ENCODE peak calls at places on chromosomes 1 and 21, in five cellular contexts. I is H1, T is HepG2, U is HEK293T, R is GM12878. M is an unnamed sample.

GRCh38 chr1:226480459-226480858 is 68.1 kb upstream of the STUM start:
- DNase-seq in U (no peak), R (no peak), I (no peak), T (peak; percentile 16), M (no peak)

GRCh38 chr1:28509705-28510349 is 4.0 kb downstream of the RCC1 start:
- DNase-seq in I (no peak), R (no peak), U (no peak), T (no peak), M (no peak)

GRCh38 chr1:114458208-114458777 is 52.7 kb downstream of the TRIM33 start:
- DNase-seq in I (no peak), R (no peak), U (no peak), T (peak; percentile 77), M (no peak)

GRCh38 chr1:23539698-23540266 is 8.7 kb upstream of the E2F2 start:
- DNase-seq in R (peak; percentile 92), U (peak; percentile 88), T (peak; percentile 71), I (peak; percentile 95), M (peak; percentile 89)

GRCh38 chr1:39926820-39927219 is 25.1 kb upstream of the MYCL start:
- DNase-seq in I (no peak), T (no peak), R (no peak), U (no peak), M (no peak)

GRCh38 chr1:2091611-2092604 is 41.7 kb downstream of the PRKCZ start:
- DNase-seq in U (no peak), T (peak; percentile 18), I (no peak), R (no peak), M (peak; percentile 11)

GRCh38 chr1:45230537-45230936 is 24.1 kb upstream of the ZSWIM5 start:
- DNase-seq in R (no peak), I (no peak), T (peak; percentile 34), U (no peak), M (no peak)

GRCh38 chr21:37557261-37557950 is 190.8 kb downstream of the DYRK1A start:
- DNase-seq in U (no peak), T (peak; percentile 28), R (peak; percentile 91), I (no peak), M (no peak)

GRCh38 chr1:244100691-244101453 is 49.8 kb downstream of the ZBTB18 start:
- DNase-seq in I (no peak), U (no peak), R (no peak), T (no peak), M (no peak)

GRCh38 chr1:25766721-25767436 is 33.1 kb upstream of the SELENON start:
- DNase-seq in U (no peak), I (no peak), R (no peak), T (no peak), M (no peak)

GRCh38 chr1:112537451-112537850 is 28.7 kb downstream of the WNT2B start:
- DNase-seq in R (no peak), T (no peak), U (no peak), I (no peak), M (no peak)

GRCh38 chr1:101043776-101044175 is 18.2 kb upstream of the DPH5 start:
- DNase-seq in T (no peak), I (no peak), U (no peak), R (no peak), M (no peak)

GRCh38 chr1:106785136-106785535 is 271.3 kb upstream of the PRMT6 start:
- DNase-seq in I (no peak), T (no peak), R (no peak), U (no peak), M (no peak)

GRCh38 chr1:67433830-67434229 is 3.6 kb upstream of the SERBP1 start:
- DNase-seq in T (no peak), U (no peak), I (no peak), R (no peak), M (no peak)

GRCh38 chr1:230029244-230029643 is 37.8 kb upstream of the GALNT2 start:
- DNase-seq in U (no peak), T (no peak), I (no peak), R (no peak), M (no peak)

GRCh38 chr1:1347663-1348419 is 1.4 kb downstream of the DVL1 start:
- DNase-seq in R (no peak), T (peak; percentile 72), I (no peak), U (peak; percentile 49), M (no peak)

GRCh38 chr1:61481313-61481712 is 243.6 kb downstream of the TM2D1 start:
- DNase-seq in R (no peak), T (no peak), U (no peak), I (no peak), M (no peak)

GRCh38 chr1:12708956-12709555 is 6.9 kb upstream of the AADACL3 start:
- DNase-seq in T (no peak), U (no peak), I (no peak), R (no peak), M (no peak)

GRCh38 chr1:202281316-202282016 is 60.3 kb downstream of the UBE2T start:
- DNase-seq in I (no peak), U (no peak), R (no peak), T (no peak), M (no peak)

GRCh38 chr1:44829506-44830384 is 13.3 kb downstream of the PTCH2 start:
- DNase-seq in T (no peak), I (no peak), U (no peak), R (no peak), M (no peak)

GRCh38 chr1:21299780-21300395 is 9.6 kb upstream of the ECE1 start:
- DNase-seq in T (no peak), R (no peak), I (no peak), U (no peak), M (no peak)

GRCh38 chr1:94215955-94216354 is 21.4 kb downstream of the ARHGAP29 start:
- DNase-seq in U (no peak), R (no peak), I (no peak), T (no peak), M (no peak)

GRCh38 chr1:26408604-26409003 is 2.0 kb upstream of the LIN28A start:
- DNase-seq in R (no peak), I (no peak), U (peak; percentile 73), T (peak; percentile 46), M (peak; percentile 91)

GRCh38 chr1:14970115-14970798 is 183.3 kb upstream of the TMEM51 start:
- DNase-seq in R (no peak), I (no peak), U (peak; percentile 70), T (peak; percentile 72), M (peak; percentile 22)

GRCh38 chr21:36873511-36873910 is 93.0 kb downstream of the HLCS start:
- DNase-seq in R (no peak), T (no peak), U (no peak), I (no peak), M (no peak)

GRCh38 chr1:117366281-117366981 is 818 bp upstream of the MAN1A2 start:
- DNase-seq in T (peak; percentile 44), I (peak; percentile 5), U (peak; percentile 90), R (no peak), M (peak; percentile 55)

GRCh38 chr1:173410133-173410793 is 66.9 kb upstream of the PRDX6 start:
- DNase-seq in T (no peak), U (no peak), R (no peak), I (no peak), M (no peak)

GRCh38 chr1:173410794-173411236 is 66.3 kb upstream of the PRDX6 start:
- DNase-seq in R (peak; percentile 84), I (no peak), U (no peak), T (no peak), M (no peak)

GRCh38 chr1:173413271-173413707 is 63.8 kb upstream of the PRDX6 start:
- DNase-seq in R (no peak), I (no peak), U (no peak), T (no peak), M (no peak)

GRCh38 chr1:173414136-173414535 is 63.0 kb upstream of the PRDX6 start:
- DNase-seq in T (no peak), I (no peak), R (no peak), U (no peak), M (no peak)

GRCh38 chr1:173411835-173412742 is 65.0 kb upstream of the PRDX6 start:
- DNase-seq in T (no peak), I (no peak), R (no peak), U (no peak), M (no peak)
- TF ChIP-seq SUZ12 in T (no peak), I (no peak), R (no peak), U (no peak), M (no peak)

DNA sequence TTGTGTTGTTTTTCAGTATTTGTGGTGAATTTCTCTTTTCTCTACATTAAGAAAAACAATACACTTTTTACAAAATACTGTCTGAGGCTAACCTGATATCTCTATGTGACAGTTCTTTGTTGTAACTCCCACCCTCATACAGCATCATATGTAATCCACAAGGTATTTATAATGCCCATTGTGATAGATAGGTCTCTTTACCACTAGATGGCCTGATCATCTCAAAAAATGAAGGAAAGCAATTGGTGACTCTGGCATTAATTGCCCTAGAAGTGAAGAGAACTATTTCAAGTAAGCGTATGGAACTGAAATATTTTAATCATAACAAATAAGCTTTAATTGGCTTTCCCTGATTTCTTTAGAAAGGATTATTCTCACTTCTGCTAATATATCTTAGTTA is 36.2 kb upstream of the HFM1 start:
- DNase-seq in T (peak; percentile 3), R (no peak), I (no peak), U (no peak), M (no peak)
- TF ChIP-seq SUZ12 in T (no peak), R (no peak), I (no peak), U (no peak), M (no peak)

GRCh38 chr1:245870698-245871097 is 636.4 kb downstream of the SMYD3 start:
- DNase-seq in U (no peak), T (no peak), I (no peak), R (no peak), M (no peak)

GRCh38 chr1:245873068-245873467 is 634.0 kb downstream of the SMYD3 start:
- DNase-seq in I (no peak), R (no peak), T (no peak), U (no peak), M (no peak)

GRCh38 chr1:245873883-245874671 is 633.0 kb downstream of the SMYD3 start:
- DNase-seq in U (no peak), T (no peak), R (no peak), I (no peak), M (no peak)

GRCh38 chr1:245871881-245872280 is 635.2 kb downstream of the SMYD3 start:
- DNase-seq in U (no peak), R (no peak), T (no peak), I (no peak), M (no peak)

GRCh38 chr1:245872475-245872874 is 634.6 kb downstream of the SMYD3 start:
- DNase-seq in T (no peak), I (no peak), U (no peak), R (no peak), M (no peak)
- TF ChIP-seq SUZ12 in T (no peak), I (no peak), U (no peak), R (no peak), M (no peak)

DNA sequence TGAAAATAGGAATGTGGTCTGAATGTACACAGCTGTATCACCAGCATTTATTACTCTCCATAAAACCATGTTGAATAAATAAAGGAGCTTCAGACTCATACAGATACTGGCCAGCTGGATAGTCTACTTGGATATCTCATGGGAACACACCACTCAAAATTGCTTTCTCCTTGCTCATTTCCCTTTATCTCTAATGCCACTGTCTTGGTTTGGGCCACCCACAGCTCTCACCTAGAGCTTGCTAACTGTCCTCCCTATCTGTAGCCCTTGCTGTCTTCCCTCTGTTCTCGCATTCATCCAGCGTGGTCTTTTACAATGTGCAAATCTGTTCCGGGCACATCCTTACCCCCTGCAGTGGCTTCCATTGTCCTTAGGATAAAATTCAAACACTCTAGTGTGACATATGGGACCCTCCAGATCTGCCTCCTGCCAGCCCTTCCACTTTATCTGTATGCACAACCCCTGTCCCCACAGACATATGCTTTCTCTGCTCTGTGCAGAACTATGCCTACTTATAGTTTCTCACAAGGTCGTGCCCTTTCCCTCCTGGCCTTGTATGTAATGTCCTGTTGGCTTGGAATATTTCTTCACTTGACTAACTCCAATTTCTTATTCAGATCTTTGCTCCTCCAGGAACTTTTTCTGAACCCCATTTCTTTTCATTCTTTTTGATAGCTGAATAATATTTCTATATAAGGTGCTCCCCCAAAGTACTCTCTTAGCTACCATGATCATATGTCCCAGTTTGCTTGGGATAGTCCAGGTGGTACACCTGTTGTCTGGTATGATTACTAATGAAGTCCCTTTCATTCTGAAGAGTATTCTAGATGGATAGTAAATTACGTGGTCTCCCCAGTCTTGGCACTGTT is 2.9 kb downstream of the FLVCR1 start:
- DNase-seq in T (no peak), U (no peak), I (no peak), R (no peak), M (peak; percentile 39)
- TF ChIP-seq SUZ12 in T (no peak), U (no peak), I (no peak), R (no peak), M (no peak)

M was measured in NT2/D1.